ENCODE peak calls at places on chromosomes 2 and 18, in five cellular contexts. A is keratinocyte, T is endodermal cell, O is body of pancreas, D is heart left ventricle. H is an unnamed sample.

GRCh38 chr2:219486424-219486959 is 12.2 kb upstream of the GMPPA start:
- DNase-seq in A (no peak), T (peak), D (no peak), O (no peak), H (no peak)

GRCh38 chr2:166106431-166107015 is 21.3 kb downstream of the SCN1A start:
- DNase-seq in T (peak), A (no peak), D (no peak), O (no peak), H (no peak)

GRCh38 chr2:3667151-3667631 is 9.2 kb downstream of the ALLC start:
- DNase-seq in A (no peak), D (no peak), O (no peak), T (peak), H (no peak)

GRCh38 chr2:127406454-127406853 is 11.8 kb upstream of the PROC start:
- DNase-seq in D (no peak), O (no peak), A (no peak), T (no peak), H (no peak)

GRCh38 chr2:113762377-113763118 is 6.1 kb upstream of the SLC35F5 start:
- DNase-seq in A (no peak), T (no peak), O (no peak), D (no peak), H (no peak)

GRCh38 chr18:46293699-46294300 is 189.6 kb downstream of the HAUS1 start:
- DNase-seq in T (peak), A (no peak), O (no peak), D (no peak), H (no peak)

GRCh38 chr2:17300141-17300540 is 218.1 kb downstream of the RAD51AP2 start:
- DNase-seq in T (no peak), A (peak), D (no peak), O (no peak), H (no peak)

GRCh38 chr2:239540174-239540573 is 139.4 kb upstream of the HDAC4 start:
- DNase-seq in A (no peak), D (no peak), O (no peak), T (no peak), H (no peak)

GRCh38 chr18:78751664-78752063 is 228.0 kb upstream of the SALL3 start:
- DNase-seq in A (no peak), T (peak), D (no peak), O (no peak), H (no peak)

GRCh38 chr2:74008761-74009395 is 24.2 kb downstream of the TET3 start:
- DNase-seq in O (no peak), D (no peak), A (no peak), T (peak), H (no peak)

GRCh38 chr2:65380243-65380642 is 52.2 kb downstream of the SPRED2 start:
- DNase-seq in T (no peak), A (no peak), D (no peak), O (no peak), H (no peak)

GRCh38 chr18:22145160-22145559 is 24.2 kb upstream of the GATA6 start:
- DNase-seq in O (no peak), A (no peak), T (no peak), D (no peak), H (no peak)

GRCh38 chr18:58268849-58269248 is 224.8 kb downstream of the NEDD4L start:
- DNase-seq in A (peak), O (peak), D (no peak), T (peak), H (no peak)

GRCh38 chr2:861655-862355 is 88.8 kb upstream of the SNTG2 start:
- DNase-seq in D (no peak), A (no peak), O (no peak), T (no peak), H (no peak)

GRCh38 chr2:68870215-68870614 is 982 bp downstream of the BMP10 start:
- DNase-seq in A (no peak), O (no peak), T (no peak), D (no peak), H (no peak)

GRCh38 chr2:141038341-141038740 is 1092.5 kb downstream of the LRP1B start:
- DNase-seq in T (no peak), O (no peak), D (no peak), A (no peak), H (no peak)

GRCh38 chr2:96408631-96409542 is 73.3 kb downstream of the NCAPH start:
- DNase-seq in D (peak), T (no peak), A (no peak), O (peak), H (peak)

GRCh38 chr18:49510393-49511115 is 23.5 kb upstream of the C18orf32 start:
- DNase-seq in T (peak), D (peak), A (no peak), O (peak), H (peak)

GRCh38 chr18:60372598-60372997 is at the start of gene MC4R:
- DNase-seq in D (peak), O (no peak), A (no peak), T (peak), H (no peak)

GRCh38 chr18:4069183-4069582 is 385.9 kb downstream of the DLGAP1 start:
- DNase-seq in A (no peak), T (no peak), D (no peak), O (no peak), H (no peak)

GRCh38 chr18:61435064-61435652 is 101.9 kb downstream of the CDH20 start:
- DNase-seq in D (no peak), A (no peak), O (no peak), T (peak), H (no peak)

GRCh38 chr2:188203756-188204155 is 87.9 kb upstream of the GULP1 start:
- DNase-seq in O (no peak), D (no peak), T (no peak), A (no peak), H (no peak)

GRCh38 chr2:111058264-111058663 is 62.5 kb upstream of the BCL2L11 start:
- DNase-seq in D (no peak), A (no peak), O (no peak), T (no peak), H (no peak)

GRCh38 chr2:130819915-130820861 is 16.5 kb upstream of the ARHGEF4 start:
- DNase-seq in A (no peak), O (no peak), T (peak), D (no peak), H (no peak)

GRCh38 chr2:47429795-47430194 is 26.8 kb downstream of the MSH2 start:
- DNase-seq in T (no peak), O (no peak), D (no peak), A (no peak), H (no peak)

GRCh38 chr2:203436496-203436895 is 98.6 kb downstream of the RAPH1 start:
- DNase-seq in O (no peak), T (no peak), A (no peak), D (no peak), H (no peak)

GRCh38 chr2:149903626-149904025 is 316.1 kb upstream of the MMADHC start:
- DNase-seq in D (no peak), O (no peak), A (no peak), T (no peak), H (no peak)

GRCh38 chr2:150587547-150588209 is 100.2 kb upstream of the RND3 start:
- DNase-seq in A (no peak), O (no peak), D (no peak), T (no peak), H (no peak)

GRCh38 chr18:57048351-57048750 is 98.5 kb upstream of the BOD1L2 start:
- DNase-seq in O (no peak), D (no peak), T (peak), A (no peak), H (no peak)

GRCh38 chr18:23706971-23707640 is 17.9 kb downstream of the LAMA3 start:
- DNase-seq in A (no peak), O (no peak), T (no peak), D (no peak), H (no peak)

GRCh38 chr18:21513741-21514140 is 86.8 kb downstream of the ESCO1 start:
- DNase-seq in D (no peak), T (no peak), O (no peak), A (no peak), H (no peak)

GRCh38 chr2:121004271-121004812 is 268.7 kb downstream of the GLI2 start:
- DNase-seq in T (no peak), D (no peak), O (no peak), A (no peak), H (no peak)

GRCh38 chr2:40418614-40419013 is 33.3 kb downstream of the SLC8A1 start:
- DNase-seq in A (no peak), T (no peak), O (no peak), D (no peak), H (no peak)

GRCh38 chr2:207182916-207183315 is 17.2 kb upstream of the KLF7 start:
- DNase-seq in T (no peak), A (no peak), D (no peak), O (no peak), H (no peak)

GRCh38 chr2:15043336-15044058 is 411.0 kb downstream of the LRATD1 start:
- DNase-seq in T (no peak), O (no peak), D (no peak), A (no peak), H (no peak)

GRCh38 chr2:241985986-241986329 is 116.4 kb downstream of the RTP5 start:
- DNase-seq in D (no peak), T (no peak), O (no peak), A (no peak), H (no peak)

GRCh38 chr2:174786066-174786725 is 21.9 kb upstream of the CHRNA1 start:
- DNase-seq in D (no peak), A (no peak), O (no peak), T (peak), H (no peak)

GRCh38 chr2:42224422-42225067 is 55.4 kb downstream of the EML4 start:
- DNase-seq in O (no peak), D (no peak), T (no peak), A (no peak), H (no peak)
- H3K27ac ChIP-seq in O (no peak), D (no peak), T (no peak), A (no peak), H (no peak)

DNA sequence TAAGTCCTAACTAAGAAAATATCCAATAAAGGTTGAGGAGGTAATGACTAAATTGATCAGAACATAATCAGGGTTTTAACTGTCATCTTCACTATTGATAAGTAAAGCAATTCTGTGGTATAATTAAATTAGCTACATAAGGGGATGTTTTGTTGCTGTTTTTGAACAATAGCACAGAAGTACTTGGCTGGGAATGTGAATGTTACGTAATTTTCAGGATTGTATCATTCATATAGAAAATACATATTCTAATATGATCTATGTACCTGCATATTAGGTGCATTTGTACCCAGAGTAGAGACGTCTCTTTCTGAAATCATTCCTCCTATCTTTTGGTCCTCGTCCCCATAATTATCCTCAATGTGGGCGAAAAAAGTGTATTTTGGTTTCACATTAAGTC is 109.0 kb downstream of the PIEZO2 start:
- DNase-seq in T (no peak), O (no peak), D (no peak), A (no peak), H (no peak)
- H3K27ac ChIP-seq in T (no peak), O (no peak), D (no peak), A (no peak), H (no peak)

DNA sequence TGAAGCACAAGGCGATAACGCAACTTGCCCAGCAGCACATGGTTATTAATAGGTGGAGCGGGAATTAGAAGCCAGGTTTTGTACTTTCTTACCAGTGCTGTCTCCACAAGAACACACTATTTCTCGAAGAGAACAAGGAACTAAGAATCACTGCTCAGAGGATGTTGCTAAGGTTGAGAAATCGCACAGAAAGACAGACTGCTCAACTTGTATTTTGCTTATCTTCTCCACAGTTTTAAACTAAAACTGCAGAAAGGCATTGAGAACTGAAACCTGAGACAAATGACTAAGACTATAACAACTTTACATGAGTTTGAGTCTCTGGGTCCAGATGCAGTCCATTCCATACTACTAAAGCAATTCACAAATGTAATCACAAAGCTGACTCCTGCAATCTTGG is 6.2 kb downstream of the PRKD3 start:
- DNase-seq in D (no peak), A (no peak), O (no peak), T (no peak), H (no peak)
- H3K27ac ChIP-seq in D (no peak), A (peak), O (peak), T (no peak), H (no peak)

GRCh38 chr2:233079953-233080835 is 20.1 kb downstream of the INPP5D start:
- DNase-seq in T (no peak), A (no peak), O (no peak), D (no peak), H (no peak)
- H3K27ac ChIP-seq in T (no peak), A (no peak), O (no peak), D (no peak), H (no peak)

GRCh38 chr2:101429453-101429852 is 42.1 kb upstream of the CREG2 start:
- DNase-seq in D (no peak), A (no peak), T (no peak), O (no peak), H (no peak)
- H3K27ac ChIP-seq in D (no peak), A (no peak), T (no peak), O (no peak), H (no peak)

DNA sequence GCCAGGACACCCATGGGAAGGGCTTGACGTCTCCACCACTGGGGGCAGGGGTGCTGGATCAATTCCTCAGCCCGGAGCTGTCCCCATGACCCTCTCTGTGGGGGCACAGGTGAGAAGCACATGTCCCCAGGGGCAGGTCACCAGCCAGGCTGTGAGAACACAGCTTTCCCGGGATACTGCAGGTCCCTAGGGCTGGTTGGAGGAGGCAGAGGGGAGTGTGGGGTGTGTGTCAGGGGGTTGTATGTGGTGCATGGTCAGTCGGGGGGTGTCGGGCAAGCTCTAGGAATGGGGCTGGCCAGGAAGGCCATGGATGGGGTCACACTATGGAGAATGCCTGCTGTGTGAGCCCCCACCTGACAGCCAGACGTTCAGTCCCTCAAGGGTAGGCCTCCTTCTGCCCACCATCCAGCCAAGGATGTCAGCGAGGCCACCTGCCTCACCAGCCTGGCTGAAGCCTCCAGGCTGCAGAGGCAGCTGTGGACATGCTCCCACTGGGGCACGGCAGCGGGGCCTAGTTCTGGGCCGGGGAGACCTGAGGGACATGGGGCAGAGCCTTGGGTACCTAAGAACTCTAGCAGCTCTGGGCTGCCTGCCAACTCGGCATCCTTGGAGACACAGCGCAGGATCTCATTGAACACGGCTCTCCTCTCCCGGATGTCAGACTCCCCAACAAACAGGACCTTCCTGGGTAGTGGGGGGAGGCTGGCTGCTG is 10.3 kb downstream of the HS1BP3 start:
- DNase-seq in O (no peak), A (no peak), T (no peak), D (no peak), H (no peak)
- H3K27ac ChIP-seq in O (no peak), A (no peak), T (no peak), D (no peak), H (no peak)

DNA sequence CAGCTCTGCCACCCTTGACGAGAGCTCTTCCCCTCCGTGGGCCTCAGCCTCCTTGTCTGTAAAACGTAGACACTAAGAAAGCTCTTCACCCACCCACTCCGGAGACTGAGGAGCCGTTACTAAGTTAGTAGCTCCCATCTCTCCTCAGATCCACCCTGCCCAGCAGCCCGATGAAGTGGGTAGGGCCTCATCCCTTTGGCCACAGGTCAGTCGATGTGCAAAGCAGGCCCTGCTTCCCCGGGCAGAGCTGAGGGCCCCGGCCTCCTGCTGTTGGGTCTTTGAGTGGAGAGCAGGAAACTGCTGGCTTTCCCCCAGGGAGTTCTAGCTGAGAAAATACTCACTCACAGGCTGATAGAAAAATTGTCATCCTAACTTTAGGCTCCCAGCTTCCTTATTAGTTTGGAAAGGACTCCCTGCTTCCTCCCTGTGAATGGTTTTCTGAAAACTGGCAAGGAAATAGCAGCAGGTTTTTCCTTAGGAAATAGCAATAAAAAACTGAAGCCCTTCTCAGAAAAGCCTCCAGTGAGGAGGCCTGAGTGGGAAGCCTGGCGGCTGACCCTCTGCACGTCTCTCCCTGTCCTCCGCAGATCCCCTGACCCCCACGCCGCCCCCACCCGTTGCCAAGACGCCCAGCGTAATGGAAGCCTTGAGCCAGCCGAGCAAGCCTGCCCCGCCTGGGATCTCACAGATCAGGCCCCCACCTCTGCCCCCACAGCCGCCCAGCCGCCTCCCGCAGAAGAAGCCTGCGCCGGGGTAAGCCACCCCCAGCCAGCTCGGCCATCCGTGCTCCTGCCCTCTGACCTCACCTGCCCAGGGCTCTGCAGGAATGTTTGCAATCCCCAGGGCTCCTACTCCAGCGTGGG is 30.2 kb downstream of the ITGB1BP1 start:
- DNase-seq in O (no peak), D (peak), T (peak), A (no peak), H (peak)
- H3K27ac ChIP-seq in O (peak), D (peak), T (peak), A (no peak), H (peak)